ENCODE peak calls at places on chromosomes 5 and 9, in six cellular contexts. D is A549, V is stomach, E is transverse colon, R is ovary, Q is upper lobe of left lung. F is an unnamed sample.

GRCh38 chr5:62707539-62707938 is 128.9 kb downstream of the LRRC70 start:
- DNase-seq in D (no peak), V (no peak), E (no peak), R (no peak), Q (no peak), F (no peak)

GRCh38 chr9:79776581-79776980 is 204.8 kb downstream of the TLE4 start:
- DNase-seq in D (no peak), V (no peak), E (no peak), R (no peak), Q (no peak), F (no peak)

GRCh38 chr9:81685763-81686613 is 3.4 kb downstream of the TLE1 start:
- DNase-seq in D (peak; percentile 38), V (no peak), E (no peak), R (no peak), Q (peak; percentile 35), F (no peak)

GRCh38 chr9:12640021-12640587 is 53.1 kb upstream of the TYRP1 start:
- DNase-seq in D (peak; percentile 68), V (no peak), E (no peak), R (no peak), Q (no peak), F (no peak)

GRCh38 chr5:388266-389196 is 54.4 kb upstream of the EXOC3 start:
- DNase-seq in D (no peak), V (peak; percentile 24), E (no peak), R (no peak), Q (no peak), F (peak; percentile 59)

GRCh38 chr9:134338394-134339182 is 12.3 kb downstream of the RXRA start:
- DNase-seq in D (no peak), V (peak; percentile 36), E (no peak), R (no peak), Q (no peak), F (no peak)

GRCh38 chr5:180128671-180129261 is 57.2 kb upstream of the RNF130 start:
- DNase-seq in D (no peak), V (peak; percentile 13), E (no peak), R (no peak), Q (no peak), F (no peak)

GRCh38 chr5:96963267-96963666 is 27.4 kb downstream of the LNPEP start:
- DNase-seq in D (no peak), V (no peak), E (peak; percentile 27), R (peak; percentile 34), Q (peak; percentile 24), F (peak; percentile 75)

GRCh38 chr9:125393426-125393825 is 131.8 kb downstream of the GAPVD1 start:
- DNase-seq in D (no peak), V (no peak), E (no peak), R (no peak), Q (no peak), F (no peak)

GRCh38 chr5:149001154-149001553 is 61.7 kb downstream of the SH3TC2 start:
- DNase-seq in D (no peak), V (no peak), E (no peak), R (no peak), Q (no peak), F (no peak)

GRCh38 chr9:121369595-121370265 is at the start of gene STOM:
- DNase-seq in D (no peak), V (peak; percentile 89), E (peak; percentile 81), R (peak; percentile 85), Q (peak; percentile 80), F (peak; percentile 97)

GRCh38 chr5:87850843-87851242 is 417.8 kb downstream of the TMEM161B start:
- DNase-seq in D (no peak), V (no peak), E (no peak), R (no peak), Q (no peak), F (no peak)

GRCh38 chr9:104301770-104302169 is 202.3 kb upstream of the OR13F1 start:
- DNase-seq in D (no peak), V (no peak), E (no peak), R (no peak), Q (no peak), F (no peak)

GRCh38 chr9:18428621-18429020 is 45.3 kb upstream of the ADAMTSL1 start:
- DNase-seq in D (no peak), V (no peak), E (no peak), R (no peak), Q (no peak), F (no peak)

GRCh38 chr5:142109356-142110045 is 922 bp downstream of the NDFIP1 start:
- DNase-seq in D (peak; percentile 23), V (no peak), E (peak; percentile 14), R (peak; percentile 27), Q (peak; percentile 25), F (no peak)

GRCh38 chr5:148387325-148387724 is 3.6 kb downstream of the FBXO38 start:
- DNase-seq in D (no peak), V (no peak), E (no peak), R (no peak), Q (no peak), F (no peak)

GRCh38 chr9:81074261-81074660 is 615.1 kb downstream of the TLE1 start:
- DNase-seq in D (no peak), V (no peak), E (no peak), R (no peak), Q (no peak), F (no peak)

GRCh38 chr9:80866121-80866520 is 823.2 kb downstream of the TLE1 start:
- DNase-seq in D (no peak), V (no peak), E (no peak), R (no peak), Q (no peak), F (no peak)

GRCh38 chr5:56270568-56271392 is 37.6 kb upstream of the ANKRD55 start:
- DNase-seq in D (peak; percentile 83), V (peak; percentile 82), E (peak; percentile 81), R (peak; percentile 84), Q (peak; percentile 87), F (peak; percentile 89)

GRCh38 chr9:138042640-138043039 is 165.1 kb downstream of the CACNA1B start:
- DNase-seq in D (no peak), V (peak; percentile 11), E (no peak), R (no peak), Q (peak; percentile 11), F (peak; percentile 45)

GRCh38 chr9:111805841-111806241 is 11.1 kb upstream of the SHOC1 start:
- DNase-seq in D (peak; percentile 64), V (no peak), E (no peak), R (no peak), Q (no peak), F (no peak)

GRCh38 chr9:120603010-120603409 is 23.0 kb upstream of the CDK5RAP2 start:
- DNase-seq in D (no peak), V (no peak), E (no peak), R (no peak), Q (no peak), F (no peak)

GRCh38 chr5:91438871-91439270 is 55.8 kb upstream of the ARRDC3 start:
- DNase-seq in D (no peak), V (peak; percentile 27), E (peak; percentile 35), R (no peak), Q (no peak), F (no peak)

GRCh38 chr5:32754251-32754650 is 43.1 kb downstream of the NPR3 start:
- DNase-seq in D (no peak), V (no peak), E (no peak), R (no peak), Q (no peak), F (no peak)

GRCh38 chr9:2262809-2263510 is 247.8 kb downstream of the SMARCA2 start:
- DNase-seq in D (no peak), V (no peak), E (no peak), R (no peak), Q (no peak), F (no peak)

GRCh38 chr5:79062431-79062830 is 7.0 kb downstream of the DMGDH start:
- DNase-seq in D (no peak), V (no peak), E (no peak), R (no peak), Q (no peak), F (no peak)

GRCh38 chr5:39399135-39400036 is 25.4 kb downstream of the DAB2 start:
- DNase-seq in D (peak; percentile 89), V (no peak), E (no peak), R (peak; percentile 45), Q (peak; percentile 43), F (peak; percentile 73)
- TF ChIP-seq EP300 in D (peak; percentile 65), V (no peak), E (no peak), R (peak; percentile 60), Q (peak; percentile 46), F (no peak)

GRCh38 chr9:128274245-128274644 is 1.6 kb downstream of the GOLGA2 start:
- DNase-seq in D (no peak), V (no peak), E (no peak), R (no peak), Q (no peak), F (no peak)

GRCh38 chr9:128275198-128276007 is at the start of gene GOLGA2:
- DNase-seq in D (no peak), V (no peak), E (peak; percentile 47), R (no peak), Q (peak; percentile 27), F (peak; percentile 82)

GRCh38 chr9:128276008-128276573 is at the start of gene SWI5:
- DNase-seq in D (peak; percentile 99), V (peak; percentile 100), E (peak; percentile 100), R (peak; percentile 100), Q (peak; percentile 98), F (peak; percentile 100)

GRCh38 chr9:128280084-128280622 is 4.1 kb downstream of the SWI5 start:
- DNase-seq in D (no peak), V (no peak), E (no peak), R (no peak), Q (no peak), F (no peak)

GRCh38 chr9:128276574-128277270 is 646 bp downstream of the SWI5 start:
- DNase-seq in D (no peak), V (no peak), E (no peak), R (peak; percentile 64), Q (no peak), F (peak; percentile 80)
- TF ChIP-seq POLR2A in D (no peak), V (no peak), E (no peak), R (no peak), Q (no peak), F (no peak)

DNA sequence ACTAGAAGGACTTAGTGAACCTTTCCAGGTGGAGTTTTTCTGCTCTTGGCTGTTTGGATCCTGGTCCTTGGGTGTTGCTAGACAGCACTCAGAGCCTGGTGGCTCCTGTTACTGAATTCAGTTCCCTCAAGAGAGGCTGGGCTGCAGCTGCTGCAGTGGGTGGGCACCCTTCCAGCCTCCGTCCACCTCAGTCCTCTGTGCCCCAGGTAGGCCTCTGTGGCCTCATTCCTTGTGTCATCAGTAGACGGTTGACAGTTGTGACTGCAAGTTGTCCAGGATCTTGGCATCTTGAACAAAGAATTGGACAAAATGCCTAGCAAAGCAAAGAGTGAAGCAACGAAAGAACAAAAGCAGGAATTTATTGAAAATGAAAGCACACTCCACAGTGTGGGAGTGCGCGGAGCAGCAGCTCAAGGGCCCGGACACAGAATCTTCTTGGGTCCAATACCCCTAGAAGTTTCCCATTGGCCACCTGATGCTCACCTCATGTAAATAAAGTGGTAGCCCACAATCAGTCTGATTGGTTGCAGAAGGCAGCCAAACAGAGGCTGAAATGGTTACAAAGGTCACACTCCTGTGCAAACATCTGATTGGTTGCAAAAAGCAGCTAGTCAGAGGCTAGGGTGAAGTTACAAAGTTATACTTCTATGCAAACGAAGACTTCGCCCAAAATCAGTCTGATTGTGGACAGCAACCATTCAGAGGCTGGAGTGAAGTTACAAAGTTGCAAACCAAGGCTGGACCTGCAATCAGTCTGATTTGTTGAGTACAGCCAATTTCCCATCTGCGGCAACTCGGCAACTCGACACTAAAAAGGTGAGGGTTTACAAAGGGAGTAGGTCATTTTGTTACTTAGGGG is 40.1 kb downstream of the F2R start:
- DNase-seq in D (no peak), V (no peak), E (no peak), R (no peak), Q (no peak), F (no peak)
- TF ChIP-seq EP300 in D (no peak), V (no peak), E (no peak), R (no peak), Q (no peak), F (no peak)

GRCh38 chr5:125926172-125926571 is 497.0 kb upstream of the GRAMD2B start:
- DNase-seq in D (no peak), V (no peak), E (no peak), R (no peak), Q (no peak), F (no peak)

GRCh38 chr5:125928663-125929062 is 494.5 kb upstream of the GRAMD2B start:
- DNase-seq in D (no peak), V (no peak), E (no peak), R (no peak), Q (no peak), F (no peak)
- TF ChIP-seq POLR2A in D (no peak), V (no peak), E (no peak), R (no peak), Q (no peak), F (no peak)